ENCODE peak calls at places on chromosomes 7 and 10, in ten cellular contexts. One of them, this sample, is unnamed.
A peak's percentile ranks its signal among the peaks of the same experiment; 100 is the strongest.

GRCh38 chr7:87312215-87312865 is 33.1 kb upstream of the CROT start:
- DNase-seq in Caki2: peak; percentile 47
- DNase-seq in astrocyte: peak; percentile 33
- DNase-seq in hepatic stellate cell: peak; percentile 43
- DNase-seq in nucleus accumbens: peak; percentile 19
- DNase-seq in activated T-cell treated with anti-CD3 and anti-CD28 coated beads, Interleukin-2, amount 50 U/mL, for 48 hours: peak; percentile 53
- DNase-seq in NCI-H2029: peak; percentile 26
- DNase-seq in heart right ventricle: no peak
- DNase-seq in effector memory CD8-positive, alpha-beta T cell: peak; percentile 57
- DNase-seq in activated CD4-positive, CD25-positive, alpha-beta regulatory T cell: peak; percentile 26
- DNase-seq in this sample: peak; percentile 54

GRCh38 chr7:137674551-137675409 is 172.0 kb downstream of the DGKI start:
- DNase-seq in Caki2: no peak
- DNase-seq in astrocyte: no peak
- DNase-seq in hepatic stellate cell: no peak
- DNase-seq in nucleus accumbens: no peak
- DNase-seq in activated T-cell treated with anti-CD3 and anti-CD28 coated beads, Interleukin-2, amount 50 U/mL, for 48 hours: no peak
- DNase-seq in NCI-H2029: no peak
- DNase-seq in heart right ventricle: no peak
- DNase-seq in effector memory CD8-positive, alpha-beta T cell: no peak
- DNase-seq in activated CD4-positive, CD25-positive, alpha-beta regulatory T cell: no peak
- DNase-seq in this sample: no peak

GRCh38 chr7:146129296-146129695 is 12.7 kb downstream of the CNTNAP2 start:
- DNase-seq in Caki2: no peak
- DNase-seq in astrocyte: no peak
- DNase-seq in hepatic stellate cell: no peak
- DNase-seq in nucleus accumbens: no peak
- DNase-seq in activated T-cell treated with anti-CD3 and anti-CD28 coated beads, Interleukin-2, amount 50 U/mL, for 48 hours: no peak
- DNase-seq in NCI-H2029: no peak
- DNase-seq in heart right ventricle: no peak
- DNase-seq in effector memory CD8-positive, alpha-beta T cell: no peak
- DNase-seq in activated CD4-positive, CD25-positive, alpha-beta regulatory T cell: no peak
- DNase-seq in this sample: no peak

GRCh38 chr7:29345590-29345989 is 151.0 kb downstream of the CHN2 start:
- DNase-seq in Caki2: no peak
- DNase-seq in astrocyte: no peak
- DNase-seq in hepatic stellate cell: no peak
- DNase-seq in nucleus accumbens: peak; percentile 36
- DNase-seq in activated T-cell treated with anti-CD3 and anti-CD28 coated beads, Interleukin-2, amount 50 U/mL, for 48 hours: peak; percentile 28
- DNase-seq in NCI-H2029: peak; percentile 36
- DNase-seq in heart right ventricle: peak; percentile 41
- DNase-seq in effector memory CD8-positive, alpha-beta T cell: no peak
- DNase-seq in activated CD4-positive, CD25-positive, alpha-beta regulatory T cell: no peak
- DNase-seq in this sample: no peak

GRCh38 chr10:97081621-97082235 is 104.0 kb downstream of the SLIT1 start:
- DNase-seq in Caki2: peak; percentile 52
- DNase-seq in astrocyte: peak; percentile 37
- DNase-seq in hepatic stellate cell: peak; percentile 67
- DNase-seq in nucleus accumbens: no peak
- DNase-seq in activated T-cell treated with anti-CD3 and anti-CD28 coated beads, Interleukin-2, amount 50 U/mL, for 48 hours: peak; percentile 74
- DNase-seq in NCI-H2029: no peak
- DNase-seq in heart right ventricle: peak; percentile 54
- DNase-seq in effector memory CD8-positive, alpha-beta T cell: peak; percentile 60
- DNase-seq in activated CD4-positive, CD25-positive, alpha-beta regulatory T cell: no peak
- DNase-seq in this sample: peak; percentile 62

GRCh38 chr7:23106801-23107713 is 1.5 kb downstream of the KLHL7 start:
- DNase-seq in Caki2: no peak
- DNase-seq in astrocyte: no peak
- DNase-seq in hepatic stellate cell: no peak
- DNase-seq in nucleus accumbens: no peak
- DNase-seq in activated T-cell treated with anti-CD3 and anti-CD28 coated beads, Interleukin-2, amount 50 U/mL, for 48 hours: no peak
- DNase-seq in NCI-H2029: no peak
- DNase-seq in heart right ventricle: no peak
- DNase-seq in effector memory CD8-positive, alpha-beta T cell: no peak
- DNase-seq in activated CD4-positive, CD25-positive, alpha-beta regulatory T cell: no peak
- DNase-seq in this sample: peak; percentile 4

GRCh38 chr10:3773465-3774017 is 11.5 kb downstream of the KLF6 start:
- DNase-seq in Caki2: no peak
- DNase-seq in astrocyte: peak; percentile 31
- DNase-seq in hepatic stellate cell: no peak
- DNase-seq in nucleus accumbens: no peak
- DNase-seq in activated T-cell treated with anti-CD3 and anti-CD28 coated beads, Interleukin-2, amount 50 U/mL, for 48 hours: peak; percentile 10
- DNase-seq in NCI-H2029: no peak
- DNase-seq in heart right ventricle: no peak
- DNase-seq in effector memory CD8-positive, alpha-beta T cell: no peak
- DNase-seq in activated CD4-positive, CD25-positive, alpha-beta regulatory T cell: no peak
- DNase-seq in this sample: no peak

GRCh38 chr10:13328588-13328987 is 19.5 kb downstream of the SEPHS1 start:
- DNase-seq in Caki2: no peak
- DNase-seq in astrocyte: no peak
- DNase-seq in hepatic stellate cell: no peak
- DNase-seq in nucleus accumbens: no peak
- DNase-seq in activated T-cell treated with anti-CD3 and anti-CD28 coated beads, Interleukin-2, amount 50 U/mL, for 48 hours: no peak
- DNase-seq in NCI-H2029: no peak
- DNase-seq in heart right ventricle: no peak
- DNase-seq in effector memory CD8-positive, alpha-beta T cell: no peak
- DNase-seq in activated CD4-positive, CD25-positive, alpha-beta regulatory T cell: no peak
- DNase-seq in this sample: no peak

GRCh38 chr7:77382532-77382931 is 33.6 kb downstream of the GSAP start:
- DNase-seq in Caki2: no peak
- DNase-seq in astrocyte: no peak
- DNase-seq in hepatic stellate cell: no peak
- DNase-seq in nucleus accumbens: no peak
- DNase-seq in activated T-cell treated with anti-CD3 and anti-CD28 coated beads, Interleukin-2, amount 50 U/mL, for 48 hours: no peak
- DNase-seq in NCI-H2029: no peak
- DNase-seq in heart right ventricle: no peak
- DNase-seq in effector memory CD8-positive, alpha-beta T cell: no peak
- DNase-seq in activated CD4-positive, CD25-positive, alpha-beta regulatory T cell: no peak
- DNase-seq in this sample: no peak

GRCh38 chr7:152132812-152133211 is 107.3 kb downstream of the GALNT11 start:
- DNase-seq in Caki2: no peak
- DNase-seq in astrocyte: no peak
- DNase-seq in hepatic stellate cell: no peak
- DNase-seq in nucleus accumbens: no peak
- DNase-seq in activated T-cell treated with anti-CD3 and anti-CD28 coated beads, Interleukin-2, amount 50 U/mL, for 48 hours: no peak
- DNase-seq in NCI-H2029: no peak
- DNase-seq in heart right ventricle: no peak
- DNase-seq in effector memory CD8-positive, alpha-beta T cell: no peak
- DNase-seq in activated CD4-positive, CD25-positive, alpha-beta regulatory T cell: no peak
- DNase-seq in this sample: no peak

This sample was measured in SJSA1.